ENCODE peak calls at places on chromosome 5, in nine cellular contexts. One of them, this sample, is unnamed.

GRCh38 chr5:146109379-146109778 is 4.0 kb upstream of the PLAC8L1 start:
- DNase-seq in fibroblast of the aortic adventitia: no peak
- DNase-seq in fibroblast of mammary gland: no peak
- DNase-seq in CD8-positive, alpha-beta T cell: no peak
- DNase-seq in psoas muscle: no peak
- DNase-seq in type B pancreatic cell: no peak
- DNase-seq in IMR-90: no peak
- DNase-seq in AG04450: no peak
- DNase-seq in cardiac fibroblast: no peak
- DNase-seq in this sample: no peak

GRCh38 chr5:145854651-145855258 is 18.1 kb downstream of the GRXCR2 start:
- DNase-seq in type B pancreatic cell: no peak
- DNase-seq in AG04450: peak; percentile 36
- DNase-seq in IMR-90: peak; percentile 83
- DNase-seq in fibroblast of the aortic adventitia: peak; percentile 86
- DNase-seq in CD8-positive, alpha-beta T cell: no peak
- DNase-seq in psoas muscle: no peak
- DNase-seq in cardiac fibroblast: peak; percentile 68
- DNase-seq in fibroblast of mammary gland: peak; percentile 74
- DNase-seq in this sample: no peak

GRCh38 chr5:68419637-68420452 is 204.3 kb downstream of the PIK3R1 start:
- DNase-seq in IMR-90: no peak
- DNase-seq in cardiac fibroblast: peak; percentile 67
- DNase-seq in fibroblast of the aortic adventitia: peak; percentile 72
- DNase-seq in psoas muscle: peak; percentile 51
- DNase-seq in AG04450: no peak
- DNase-seq in type B pancreatic cell: no peak
- DNase-seq in CD8-positive, alpha-beta T cell: no peak
- DNase-seq in fibroblast of mammary gland: peak; percentile 88
- DNase-seq in this sample: no peak

GRCh38 chr5:59428391-59428790 is 465.1 kb downstream of the PDE4D start:
- DNase-seq in cardiac fibroblast: peak; percentile 19
- DNase-seq in fibroblast of the aortic adventitia: no peak
- DNase-seq in type B pancreatic cell: no peak
- DNase-seq in AG04450: no peak
- DNase-seq in IMR-90: no peak
- DNase-seq in CD8-positive, alpha-beta T cell: no peak
- DNase-seq in psoas muscle: no peak
- DNase-seq in fibroblast of mammary gland: no peak
- DNase-seq in this sample: no peak

GRCh38 chr5:176578391-176578808 is 29.3 kb downstream of the CDHR2 start:
- DNase-seq in CD8-positive, alpha-beta T cell: peak; percentile 46
- DNase-seq in IMR-90: peak; percentile 38
- DNase-seq in psoas muscle: no peak
- DNase-seq in AG04450: no peak
- DNase-seq in fibroblast of mammary gland: peak; percentile 37
- DNase-seq in cardiac fibroblast: peak; percentile 55
- DNase-seq in type B pancreatic cell: no peak
- DNase-seq in fibroblast of the aortic adventitia: peak; percentile 28
- DNase-seq in this sample: no peak

GRCh38 chr5:173825215-173825865 is 62.8 kb upstream of the CPEB4 start:
- DNase-seq in AG04450: no peak
- DNase-seq in CD8-positive, alpha-beta T cell: no peak
- DNase-seq in type B pancreatic cell: no peak
- DNase-seq in psoas muscle: peak; percentile 75
- DNase-seq in cardiac fibroblast: peak; percentile 34
- DNase-seq in fibroblast of the aortic adventitia: peak; percentile 29
- DNase-seq in fibroblast of mammary gland: no peak
- DNase-seq in IMR-90: no peak
- DNase-seq in this sample: no peak

GRCh38 chr5:15645376-15645775 is 145.4 kb downstream of the FBXL7 start:
- DNase-seq in type B pancreatic cell: no peak
- DNase-seq in fibroblast of the aortic adventitia: no peak
- DNase-seq in psoas muscle: no peak
- DNase-seq in cardiac fibroblast: peak; percentile 45
- DNase-seq in CD8-positive, alpha-beta T cell: no peak
- DNase-seq in AG04450: no peak
- DNase-seq in IMR-90: peak; percentile 16
- DNase-seq in fibroblast of mammary gland: peak; percentile 59
- DNase-seq in this sample: no peak

GRCh38 chr5:139648205-139649081 is at the start of gene CXXC5:
- DNase-seq in psoas muscle: peak; percentile 94
- DNase-seq in IMR-90: peak; percentile 83
- DNase-seq in type B pancreatic cell: peak; percentile 87
- DNase-seq in CD8-positive, alpha-beta T cell: peak; percentile 59
- DNase-seq in cardiac fibroblast: peak; percentile 85
- DNase-seq in fibroblast of the aortic adventitia: peak; percentile 87
- DNase-seq in fibroblast of mammary gland: peak; percentile 79
- DNase-seq in AG04450: peak; percentile 68
- DNase-seq in this sample: peak; percentile 77

GRCh38 chr5:6899215-6899614 is 186.0 kb downstream of the TENT4A start:
- DNase-seq in type B pancreatic cell: no peak
- DNase-seq in psoas muscle: no peak
- DNase-seq in fibroblast of the aortic adventitia: no peak
- DNase-seq in AG04450: no peak
- DNase-seq in cardiac fibroblast: no peak
- DNase-seq in CD8-positive, alpha-beta T cell: no peak
- DNase-seq in fibroblast of mammary gland: peak; percentile 5
- DNase-seq in IMR-90: no peak
- DNase-seq in this sample: no peak

GRCh38 chr5:132426525-132427138 is 57.1 kb downstream of the SLC22A5 start:
- DNase-seq in psoas muscle: peak; percentile 92
- DNase-seq in type B pancreatic cell: no peak
- DNase-seq in fibroblast of the aortic adventitia: peak; percentile 89
- DNase-seq in CD8-positive, alpha-beta T cell: peak; percentile 61
- DNase-seq in cardiac fibroblast: peak; percentile 96
- DNase-seq in AG04450: peak; percentile 80
- DNase-seq in fibroblast of mammary gland: peak; percentile 93
- DNase-seq in IMR-90: peak; percentile 97
- DNase-seq in this sample: peak; percentile 76
- TF ChIP-seq CTCF in psoas muscle: peak; percentile 39
- TF ChIP-seq CTCF in type B pancreatic cell: no peak
- TF ChIP-seq CTCF in fibroblast of the aortic adventitia: peak; percentile 68
- TF ChIP-seq CTCF in CD8-positive, alpha-beta T cell: no peak
- TF ChIP-seq CTCF in cardiac fibroblast: peak; percentile 69
- TF ChIP-seq CTCF in AG04450: peak; percentile 54
- TF ChIP-seq CTCF in fibroblast of mammary gland: peak; percentile 60
- TF ChIP-seq CTCF in IMR-90: peak; percentile 51
- TF ChIP-seq CTCF in this sample: peak; percentile 66

DNA sequence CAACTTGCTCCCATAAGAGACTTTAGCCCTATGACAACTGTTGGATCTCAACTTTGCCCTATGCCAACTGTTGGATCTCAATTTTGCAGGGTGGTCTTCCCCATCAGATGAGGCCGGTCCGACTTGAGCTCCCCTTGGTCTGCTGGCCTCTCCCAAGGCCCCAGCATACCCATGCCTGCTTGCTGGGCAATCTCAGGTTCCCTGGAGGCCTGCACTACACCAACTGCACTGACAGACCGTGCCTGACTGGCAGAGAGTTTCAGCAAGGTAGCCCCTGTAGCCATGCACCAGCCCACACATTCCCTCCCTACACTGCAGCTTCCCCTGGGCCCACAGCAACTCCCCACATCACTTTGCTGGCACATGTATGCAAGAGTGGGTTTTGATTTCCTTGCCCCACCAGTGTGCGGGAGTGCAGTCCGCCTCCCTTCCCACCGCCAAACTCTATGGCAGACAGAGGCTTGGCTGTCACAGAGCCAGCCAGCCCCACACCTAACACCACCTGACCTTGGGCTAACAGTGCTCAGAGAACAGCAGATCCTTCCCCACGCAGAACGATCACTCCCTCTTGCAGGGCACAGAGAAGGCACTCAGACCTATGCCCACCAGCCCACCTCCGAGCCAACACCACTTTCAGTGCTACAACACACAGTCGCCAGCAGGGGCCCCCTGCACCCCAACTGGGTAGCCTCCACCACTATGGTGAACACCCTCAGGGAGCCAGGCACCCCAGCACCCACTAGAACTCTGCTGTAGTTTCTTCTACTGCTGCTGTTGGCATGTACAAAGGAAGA is 279.9 kb upstream of the COX7C start:
- DNase-seq in psoas muscle: no peak
- DNase-seq in fibroblast of mammary gland: no peak
- DNase-seq in fibroblast of the aortic adventitia: no peak
- DNase-seq in AG04450: no peak
- DNase-seq in IMR-90: no peak
- DNase-seq in CD8-positive, alpha-beta T cell: no peak
- DNase-seq in type B pancreatic cell: no peak
- DNase-seq in cardiac fibroblast: no peak
- DNase-seq in this sample: no peak
- TF ChIP-seq CTCF in psoas muscle: no peak
- TF ChIP-seq CTCF in fibroblast of mammary gland: no peak
- TF ChIP-seq CTCF in fibroblast of the aortic adventitia: no peak
- TF ChIP-seq CTCF in AG04450: no peak
- TF ChIP-seq CTCF in IMR-90: no peak
- TF ChIP-seq CTCF in CD8-positive, alpha-beta T cell: no peak
- TF ChIP-seq CTCF in type B pancreatic cell: no peak
- TF ChIP-seq CTCF in cardiac fibroblast: no peak
- TF ChIP-seq CTCF in this sample: no peak

DNA sequence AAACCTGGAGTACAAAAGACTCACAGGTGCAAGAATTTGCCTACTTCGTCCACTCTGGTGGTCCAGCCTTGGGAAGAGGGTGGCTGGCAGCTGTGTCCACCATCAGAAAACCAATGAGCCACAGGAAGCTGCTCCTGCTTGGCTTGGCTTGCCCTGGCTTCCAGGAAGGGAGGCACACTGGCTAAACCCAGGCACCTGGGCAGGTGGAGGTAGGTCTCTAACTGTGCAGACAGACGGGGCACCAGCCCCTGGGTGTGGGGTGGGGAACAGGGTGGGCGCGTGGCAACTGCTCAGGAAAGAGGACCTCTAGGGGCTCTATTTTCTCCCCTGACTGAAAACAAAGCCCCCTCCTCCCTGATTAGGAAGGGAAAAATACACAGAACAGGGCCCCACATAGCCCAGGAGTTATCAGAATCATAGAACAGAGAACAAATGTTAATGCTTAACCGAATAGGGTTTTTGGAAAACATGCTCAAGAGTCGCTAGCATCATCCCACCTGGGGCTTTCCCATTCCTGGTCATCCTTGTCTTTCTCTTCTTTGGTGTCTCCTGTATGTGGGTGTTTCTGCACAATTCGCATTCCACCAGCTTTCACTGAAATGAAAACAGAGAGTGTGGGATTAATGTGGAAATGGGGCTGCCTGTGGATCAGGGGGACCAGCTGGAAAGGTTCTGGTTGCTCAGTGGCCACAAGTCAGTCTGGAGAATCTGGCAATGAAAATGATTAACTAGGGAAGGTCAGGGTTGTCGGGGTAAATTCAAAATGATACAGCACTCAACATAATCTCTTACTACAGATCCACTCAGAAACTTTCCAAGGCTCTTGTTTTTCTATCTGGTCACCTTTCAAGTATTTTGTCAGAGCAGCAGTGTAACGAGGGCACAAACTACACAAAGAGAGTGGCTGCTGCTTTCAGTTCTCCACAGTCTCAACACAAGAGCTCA is 13.1 kb downstream of the DAP start:
- DNase-seq in type B pancreatic cell: no peak
- DNase-seq in CD8-positive, alpha-beta T cell: no peak
- DNase-seq in fibroblast of mammary gland: no peak
- DNase-seq in AG04450: no peak
- DNase-seq in psoas muscle: no peak
- DNase-seq in fibroblast of the aortic adventitia: no peak
- DNase-seq in cardiac fibroblast: no peak
- DNase-seq in IMR-90: no peak
- DNase-seq in this sample: no peak
- TF ChIP-seq CTCF in type B pancreatic cell: no peak
- TF ChIP-seq CTCF in CD8-positive, alpha-beta T cell: no peak
- TF ChIP-seq CTCF in fibroblast of mammary gland: no peak
- TF ChIP-seq CTCF in AG04450: no peak
- TF ChIP-seq CTCF in psoas muscle: no peak
- TF ChIP-seq CTCF in fibroblast of the aortic adventitia: no peak
- TF ChIP-seq CTCF in cardiac fibroblast: no peak
- TF ChIP-seq CTCF in IMR-90: no peak
- TF ChIP-seq CTCF in this sample: no peak

GRCh38 chr5:168992687-168993086 is 308.3 kb downstream of the SLIT3 start:
- DNase-seq in fibroblast of the aortic adventitia: no peak
- DNase-seq in cardiac fibroblast: no peak
- DNase-seq in AG04450: no peak
- DNase-seq in fibroblast of mammary gland: no peak
- DNase-seq in type B pancreatic cell: no peak
- DNase-seq in psoas muscle: no peak
- DNase-seq in IMR-90: no peak
- DNase-seq in CD8-positive, alpha-beta T cell: no peak
- DNase-seq in this sample: no peak
- TF ChIP-seq CTCF in fibroblast of the aortic adventitia: no peak
- TF ChIP-seq CTCF in cardiac fibroblast: no peak
- TF ChIP-seq CTCF in AG04450: no peak
- TF ChIP-seq CTCF in fibroblast of mammary gland: peak; percentile 12
- TF ChIP-seq CTCF in type B pancreatic cell: peak; percentile 64
- TF ChIP-seq CTCF in psoas muscle: no peak
- TF ChIP-seq CTCF in IMR-90: no peak
- TF ChIP-seq CTCF in CD8-positive, alpha-beta T cell: no peak
- TF ChIP-seq CTCF in this sample: no peak

GRCh38 chr5:4295663-4296339 is 700.2 kb downstream of the IRX1 start:
- DNase-seq in IMR-90: no peak
- DNase-seq in AG04450: no peak
- DNase-seq in fibroblast of the aortic adventitia: no peak
- DNase-seq in CD8-positive, alpha-beta T cell: no peak
- DNase-seq in type B pancreatic cell: no peak
- DNase-seq in cardiac fibroblast: peak; percentile 23
- DNase-seq in psoas muscle: no peak
- DNase-seq in fibroblast of mammary gland: no peak
- DNase-seq in this sample: no peak
- TF ChIP-seq CTCF in IMR-90: no peak
- TF ChIP-seq CTCF in AG04450: no peak
- TF ChIP-seq CTCF in fibroblast of the aortic adventitia: no peak
- TF ChIP-seq CTCF in CD8-positive, alpha-beta T cell: no peak
- TF ChIP-seq CTCF in type B pancreatic cell: peak; percentile 94
- TF ChIP-seq CTCF in cardiac fibroblast: peak; percentile 29
- TF ChIP-seq CTCF in psoas muscle: peak; percentile 15
- TF ChIP-seq CTCF in fibroblast of mammary gland: no peak
- TF ChIP-seq CTCF in this sample: no peak

GRCh38 chr5:157387164-157387563 is 72.8 kb upstream of the NIPAL4 start:
- DNase-seq in CD8-positive, alpha-beta T cell: no peak
- DNase-seq in cardiac fibroblast: no peak
- DNase-seq in IMR-90: no peak
- DNase-seq in fibroblast of mammary gland: no peak
- DNase-seq in type B pancreatic cell: no peak
- DNase-seq in fibroblast of the aortic adventitia: no peak
- DNase-seq in AG04450: no peak
- DNase-seq in psoas muscle: no peak
- DNase-seq in this sample: no peak
- TF ChIP-seq CTCF in CD8-positive, alpha-beta T cell: no peak
- TF ChIP-seq CTCF in cardiac fibroblast: no peak
- TF ChIP-seq CTCF in IMR-90: no peak
- TF ChIP-seq CTCF in fibroblast of mammary gland: no peak
- TF ChIP-seq CTCF in type B pancreatic cell: no peak
- TF ChIP-seq CTCF in fibroblast of the aortic adventitia: no peak
- TF ChIP-seq CTCF in AG04450: no peak
- TF ChIP-seq CTCF in psoas muscle: no peak
- TF ChIP-seq CTCF in this sample: no peak

This sample was measured in AG09319.